ENCODE peak calls at places on chromosomes 2 and 18, in ten cellular contexts. J is left ventricle myocardium inferior, W is mucosa of descending colon, G is psoas muscle, M is OCI-LY7, K is uterus, A is HCT116, O is tibial artery, N is heart left ventricle, Y is GM23248. E is an unnamed sample. For H3K4me1, the result is how much of the 10 kb centered on the place peaks cover.

GRCh38 chr18:7454429-7454828 is 112.7 kb upstream of the PTPRM start:
- DNase-seq in J (no peak), W (no peak), G (no peak), M (no peak), K (no peak), A (no peak), O (no peak), N (no peak), Y (no peak), E (no peak)

GRCh38 chr2:201220102-201220570 is 37.2 kb downstream of the CASP10 start:
- DNase-seq in J (peak), W (no peak), G (no peak), M (peak), K (no peak), A (no peak), O (no peak), N (no peak), Y (no peak), E (no peak)

GRCh38 chr2:71700880-71701397 is 247.6 kb downstream of the DYSF start:
- DNase-seq in J (peak), W (no peak), G (peak), M (no peak), K (peak), A (no peak), O (peak), N (peak), Y (peak), E (peak)

GRCh38 chr2:20507711-20508110 is 60.8 kb downstream of the RHOB start:
- DNase-seq in J (no peak), W (no peak), G (no peak), M (no peak), K (no peak), A (no peak), O (no peak), N (no peak), Y (no peak), E (no peak)

GRCh38 chr2:18244840-18245239 is 315.6 kb downstream of the RDH14 start:
- DNase-seq in J (no peak), W (no peak), G (no peak), M (no peak), K (no peak), A (no peak), O (no peak), N (no peak), Y (no peak), E (no peak)

GRCh38 chr2:133486706-133487305 is 81.5 kb downstream of the NCKAP5 start:
- DNase-seq in J (no peak), W (no peak), G (no peak), M (no peak), K (no peak), A (no peak), O (no peak), N (no peak), Y (no peak), E (no peak)

GRCh38 chr2:233125455-233126065 is 65.4 kb downstream of the INPP5D start:
- DNase-seq in J (no peak), W (no peak), G (no peak), M (no peak), K (no peak), A (no peak), O (no peak), N (no peak), Y (no peak), E (no peak)

GRCh38 chr2:196101325-196101981 is 32.8 kb upstream of the DNAH7 start:
- DNase-seq in J (no peak), W (no peak), G (no peak), M (peak), K (no peak), A (no peak), O (no peak), N (no peak), Y (peak), E (no peak)

GRCh38 chr18:48024891-48025660 is 94.6 kb upstream of the SMAD2 start:
- DNase-seq in J (no peak), W (no peak), G (no peak), M (no peak), K (no peak), A (no peak), O (no peak), N (no peak), Y (no peak), E (no peak)

GRCh38 chr18:8142131-8142711 is 467.0 kb upstream of the RAB12 start:
- DNase-seq in J (no peak), W (no peak), G (no peak), M (no peak), K (no peak), A (no peak), O (no peak), N (no peak), Y (peak), E (no peak)

GRCh38 chr2:157874997-157875719 is 972 bp downstream of the ACVR1 start:
- DNase-seq in J (peak), W (peak), G (peak), M (peak), K (peak), A (no peak), O (peak), N (no peak), Y (peak), E (no peak)

GRCh38 chr2:34104601-34105000 is 505.5 kb upstream of the FAM98A start:
- DNase-seq in J (no peak), W (no peak), G (no peak), M (no peak), K (no peak), A (no peak), O (no peak), N (no peak), Y (peak), E (no peak)

GRCh38 chr18:11994708-11995444 is 13.6 kb downstream of the IMPA2 start:
- DNase-seq in J (no peak), W (no peak), G (peak), M (no peak), K (no peak), A (no peak), O (no peak), N (no peak), Y (peak), E (no peak)

GRCh38 chr18:59085797-59086196 is 53.9 kb upstream of the SEC11C start:
- DNase-seq in J (no peak), W (no peak), G (no peak), M (no peak), K (no peak), A (no peak), O (no peak), N (no peak), Y (peak), E (no peak)

GRCh38 chr2:204019572-204020501 is 83.3 kb downstream of the ICOS start:
- DNase-seq in J (no peak), W (no peak), G (no peak), M (no peak), K (no peak), A (no peak), O (no peak), N (no peak), Y (peak), E (no peak)

GRCh38 chr18:32769242-32770180 is 3.3 kb downstream of the KLHL14 start:
- DNase-seq in J (no peak), W (no peak), G (peak), M (peak), K (no peak), A (no peak), O (no peak), N (no peak), Y (no peak), E (no peak)

GRCh38 chr2:47686018-47686417 is 96.9 kb upstream of the MSH6 start:
- DNase-seq in J (no peak), W (no peak), G (no peak), M (no peak), K (no peak), A (no peak), O (no peak), N (no peak), Y (no peak), E (no peak)

GRCh38 chr2:37457401-37457901 is 113.0 kb downstream of the QPCT start:
- DNase-seq in J (no peak), W (no peak), G (no peak), M (no peak), K (no peak), A (no peak), O (no peak), N (no peak), Y (peak), E (no peak)

GRCh38 chr2:121831841-121832240 is 76.4 kb downstream of the TSN start:
- DNase-seq in J (peak), W (no peak), G (peak), M (no peak), K (peak), A (no peak), O (peak), N (peak), Y (peak), E (no peak)

GRCh38 chr2:190809139-190809764 is 71.4 kb upstream of the GLS start:
- DNase-seq in J (no peak), W (no peak), G (no peak), M (no peak), K (no peak), A (no peak), O (no peak), N (no peak), Y (no peak), E (no peak)

GRCh38 chr2:203533696-203534471 is 1.2 kb downstream of the RAPH1 start:
- DNase-seq in J (no peak), W (no peak), G (no peak), M (peak), K (no peak), A (no peak), O (no peak), N (no peak), Y (peak), E (no peak)

GRCh38 chr2:224722250-224722649 is 6.1 kb upstream of the CCDC195 start:
- DNase-seq in J (no peak), W (no peak), G (no peak), M (no peak), K (no peak), A (no peak), O (no peak), N (no peak), Y (peak), E (no peak)

GRCh38 chr18:54879691-54880090 is 51.4 kb downstream of the RAB27B start:
- DNase-seq in J (no peak), W (no peak), G (no peak), M (no peak), K (no peak), A (no peak), O (no peak), N (no peak), Y (no peak), E (no peak)

GRCh38 chr2:1993711-1994682 is 249.7 kb upstream of the PXDN start:
- DNase-seq in J (no peak), W (no peak), G (no peak), M (no peak), K (no peak), A (no peak), O (no peak), N (no peak), Y (peak), E (no peak)

GRCh38 chr2:212392048-212392447 is 146.6 kb downstream of the ERBB4 start:
- DNase-seq in J (no peak), W (no peak), G (no peak), M (no peak), K (no peak), A (no peak), O (no peak), N (no peak), Y (peak), E (no peak)

GRCh38 chr18:9336827-9337226 is 2.3 kb downstream of the TWSG1 start:
- DNase-seq in J (no peak), W (no peak), G (no peak), M (no peak), K (no peak), A (no peak), O (no peak), N (no peak), Y (no peak), E (no peak)

GRCh38 chr2:32699151-32699550 is 71.3 kb downstream of the TTC27 start:
- DNase-seq in J (no peak), W (no peak), G (no peak), M (no peak), K (no peak), A (no peak), O (no peak), N (no peak), Y (no peak), E (no peak)

GRCh38 chr2:185274718-185275484 is 463.7 kb upstream of the FSIP2 start:
- DNase-seq in J (no peak), W (no peak), G (no peak), M (no peak), K (no peak), A (no peak), O (no peak), N (no peak), Y (no peak), E (no peak)

GRCh38 chr2:7905756-7906155 is 776.1 kb upstream of the ID2 start:
- DNase-seq in J (no peak), W (peak), G (no peak), M (peak), K (no peak), A (no peak), O (no peak), N (no peak), Y (no peak), E (no peak)

GRCh38 chr2:240900141-240900860 is 4.3 kb upstream of the MAB21L4 start:
- DNase-seq in J (no peak), W (peak), G (peak), M (no peak), K (no peak), A (no peak), O (no peak), N (peak), Y (no peak), E (no peak)

GRCh38 chr2:65991864-65992554 is 442.9 kb upstream of the MEIS1 start:
- DNase-seq in J (no peak), W (no peak), G (no peak), M (no peak), K (peak), A (no peak), O (no peak), N (no peak), Y (no peak), E (no peak)

GRCh38 chr2:28439127-28439526 is 46.5 kb downstream of the FOSL2 start:
- DNase-seq in J (no peak), W (no peak), G (no peak), M (no peak), K (no peak), A (no peak), O (no peak), N (no peak), Y (no peak), E (no peak)

GRCh38 chr2:172083725-172084483 is 1.4 kb upstream of the DLX1 start:
- DNase-seq in J (no peak), W (peak), G (no peak), M (no peak), K (no peak), A (no peak), O (no peak), N (no peak), Y (peak), E (no peak)
- H3K4me1 ChIP-seq in J (under half), W (under half), G (under half), M (under half), K (under half), A (under half), O (half or more), N (under half), Y (under half), E (under half)

GRCh38 chr18:57805117-57805516 is 2.0 kb upstream of the ATP8B1 start:
- DNase-seq in J (no peak), W (no peak), G (no peak), M (no peak), K (no peak), A (no peak), O (no peak), N (no peak), Y (no peak), E (no peak)

GRCh38 chr18:57807336-57808117 is 4.4 kb upstream of the ATP8B1 start:
- DNase-seq in J (no peak), W (no peak), G (no peak), M (no peak), K (no peak), A (no peak), O (no peak), N (no peak), Y (peak), E (no peak)

GRCh38 chr18:57806201-57806890 is 3.2 kb upstream of the ATP8B1 start:
- DNase-seq in J (no peak), W (no peak), G (no peak), M (no peak), K (no peak), A (no peak), O (no peak), N (no peak), Y (no peak), E (no peak)

GRCh38 chr18:57809190-57809589 is 6.1 kb upstream of the ATP8B1 start:
- DNase-seq in J (no peak), W (no peak), G (no peak), M (no peak), K (no peak), A (no peak), O (no peak), N (no peak), Y (no peak), E (no peak)

GRCh38 chr18:57806891-57807280 is 3.8 kb upstream of the ATP8B1 start:
- DNase-seq in J (no peak), W (no peak), G (no peak), M (no peak), K (no peak), A (no peak), O (peak), N (no peak), Y (peak), E (no peak)
- H3K4me3 ChIP-seq in J (no peak), W (no peak), G (no peak), M (no peak), K (no peak), A (no peak), O (no peak), N (no peak), Y (peak), E (peak)

GRCh38 chr2:58240595-58240937 is 559 bp downstream of the FANCL start:
- DNase-seq in J (no peak), W (no peak), G (no peak), M (no peak), K (no peak), A (peak), O (no peak), N (no peak), Y (no peak), E (no peak)

GRCh38 chr2:58235988-58236387 is 5.1 kb downstream of the FANCL start:
- DNase-seq in J (no peak), W (no peak), G (no peak), M (no peak), K (no peak), A (no peak), O (no peak), N (no peak), Y (no peak), E (no peak)

GRCh38 chr2:58237741-58238140 is 3.4 kb downstream of the FANCL start:
- DNase-seq in J (no peak), W (no peak), G (no peak), M (peak), K (no peak), A (no peak), O (no peak), N (no peak), Y (no peak), E (no peak)

GRCh38 chr2:58239243-58239642 is 1.9 kb downstream of the FANCL start:
- DNase-seq in J (no peak), W (no peak), G (no peak), M (no peak), K (no peak), A (no peak), O (no peak), N (no peak), Y (no peak), E (no peak)

GRCh38 chr2:58235170-58235569 is 6.0 kb downstream of the FANCL start:
- DNase-seq in J (no peak), W (no peak), G (no peak), M (no peak), K (no peak), A (no peak), O (no peak), N (no peak), Y (no peak), E (no peak)
- H3K4me1 ChIP-seq in J (under half), W (under half), G (under half), M (under half), K (under half), A (under half), O (under half), N (under half), Y (under half), E (under half)

GRCh38 chr2:139805378-139805777 is 1025.2 kb upstream of the NXPH2 start:
- DNase-seq in J (no peak), W (no peak), G (no peak), M (no peak), K (no peak), A (no peak), O (no peak), N (no peak), Y (no peak), E (no peak)
- H3K4me3 ChIP-seq in J (no peak), W (no peak), G (no peak), M (no peak), K (no peak), A (no peak), O (no peak), N (no peak), Y (no peak), E (no peak)

DNA sequence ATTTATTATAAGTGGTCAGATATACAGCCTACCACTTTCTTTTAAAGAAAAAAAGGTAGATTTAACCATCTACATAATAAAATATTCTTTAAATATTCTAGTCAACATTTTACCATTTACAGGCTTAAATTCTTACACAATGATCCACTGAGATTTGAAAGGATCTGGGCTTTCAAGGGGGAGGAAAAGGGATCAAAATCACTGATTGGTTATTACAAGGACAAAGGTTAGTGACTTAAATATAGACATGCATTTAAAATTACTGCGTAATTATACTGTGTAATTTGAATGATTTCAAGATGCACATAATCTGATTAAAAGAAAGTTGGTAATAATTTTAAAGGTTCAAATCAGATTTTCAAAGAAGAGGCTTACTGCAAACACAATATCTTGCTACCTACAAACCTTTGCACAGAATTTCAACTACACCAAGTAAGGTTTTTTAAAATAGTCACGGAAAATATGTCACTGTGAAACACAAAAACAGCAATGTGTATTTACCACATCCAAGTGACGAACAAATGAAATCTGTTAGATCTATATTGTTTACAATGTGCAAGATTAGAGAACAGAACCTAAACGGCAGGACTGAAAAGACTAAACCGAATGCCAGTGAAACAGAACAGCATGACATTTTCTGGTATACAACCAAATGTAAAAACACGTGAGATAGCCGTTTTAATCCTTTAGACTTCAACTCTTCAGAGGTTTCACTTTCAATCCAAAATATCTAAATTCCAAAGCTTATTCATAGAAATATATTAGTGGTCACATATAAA is 40.8 kb downstream of the RTN4 start:
- DNase-seq in J (no peak), W (no peak), G (no peak), M (no peak), K (no peak), A (no peak), O (no peak), N (no peak), Y (peak), E (no peak)
- H3K4me1 ChIP-seq in J (half or more), W (half or more), G (under half), M (under half), K (under half), A (under half), O (half or more), N (under half), Y (half or more), E (half or more)

DNA sequence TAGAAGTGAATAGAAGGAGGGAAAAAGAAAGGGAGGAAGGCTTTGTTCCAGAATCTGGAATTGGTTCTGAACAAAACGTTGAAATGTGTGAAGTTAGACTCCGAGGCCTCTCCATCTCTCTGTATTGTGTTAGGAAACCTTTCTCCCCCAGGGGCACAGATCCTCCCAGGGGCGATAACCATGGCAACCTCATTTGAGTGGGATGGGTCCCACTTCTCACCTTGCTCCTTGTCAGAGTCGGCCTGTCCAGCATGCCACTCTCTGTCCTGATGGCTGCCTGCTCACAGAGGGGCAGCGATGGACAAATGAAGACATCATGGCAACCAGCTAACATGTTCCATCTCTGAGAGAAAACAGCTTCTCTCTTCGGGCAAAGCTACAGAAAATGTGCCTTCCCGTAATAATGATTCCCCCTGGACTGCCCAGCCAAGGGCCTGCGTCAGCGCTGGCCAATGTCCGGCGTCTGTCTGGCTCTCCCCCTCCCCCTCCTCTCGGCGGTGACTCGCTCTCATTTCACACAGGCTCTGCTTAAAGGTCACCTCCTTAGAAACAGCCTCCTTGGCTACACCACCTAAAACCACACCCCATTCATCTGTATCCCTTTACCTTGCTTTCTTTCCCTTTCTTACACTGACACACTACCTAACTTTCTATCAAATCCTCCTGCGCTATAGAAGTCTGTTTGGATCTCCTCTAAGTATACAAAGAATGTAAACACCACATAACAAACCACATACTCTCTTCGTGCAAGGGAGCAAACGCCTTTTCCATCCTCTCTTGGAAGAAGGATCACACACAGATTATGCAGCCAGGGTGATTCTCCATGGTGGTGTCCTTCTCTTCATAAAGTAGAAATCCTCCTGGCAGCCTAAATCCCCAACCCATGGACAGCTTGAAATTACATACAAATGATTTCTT is 32.1 kb upstream of the TTC39C start:
- DNase-seq in J (peak), W (no peak), G (peak), M (no peak), K (peak), A (no peak), O (peak), N (no peak), Y (peak), E (peak)
- H3K4me3 ChIP-seq in J (peak), W (no peak), G (no peak), M (no peak), K (no peak), A (no peak), O (no peak), N (no peak), Y (no peak), E (peak)

GRCh38 chr2:217924346-217924901 is 78.4 kb downstream of the TNS1 start:
- DNase-seq in J (no peak), W (no peak), G (no peak), M (no peak), K (no peak), A (no peak), O (no peak), N (no peak), Y (no peak), E (no peak)
- H3K4me1 ChIP-seq in J (half or more), W (under half), G (half or more), M (under half), K (half or more), A (under half), O (half or more), N (half or more), Y (half or more), E (half or more)

E was measured in thoracic aorta.